ENCODE peak calls at places on chromosomes 16 and 17, in nine cellular contexts. Q is AG09319; I is adrenal gland; V is AML-193; H is T-helper 9 cell; E is stimulated activated CD8-positive, alpha-beta memory T cell treated with anti-CD3 and anti-CD28 coated beads, Interleukin-7, amount 100 ng/mL, for 48 hours; C is progenitor cell of endocrine pancreas; U is CD8-positive, alpha-beta memory T cell; P is MV-4-11. R is an unnamed sample.

GRCh38 chr17:76146053-76146875 is 5.2 kb upstream of the FOXJ1 start:
- DNase-seq in P (no peak), Q (no peak), V (no peak), U (no peak), C (no peak), E (no peak), H (no peak), I (no peak), R (no peak)

GRCh38 chr16:49189286-49189685 is 92.4 kb downstream of the CBLN1 start:
- DNase-seq in I (no peak), V (no peak), P (no peak), H (no peak), U (no peak), E (no peak), C (no peak), Q (no peak), R (no peak)

GRCh38 chr17:78227455-78227916 is 3.9 kb upstream of the TMEM235 start:
- DNase-seq in V (no peak), Q (no peak), C (no peak), H (no peak), I (no peak), E (no peak), P (peak), U (no peak), R (no peak)

GRCh38 chr16:1019934-1020305 is 38.4 kb downstream of the SOX8 start:
- DNase-seq in I (no peak), U (no peak), Q (no peak), P (no peak), C (no peak), V (no peak), E (no peak), H (no peak), R (no peak)

GRCh38 chr16:19283637-19284036 is 1.9 kb upstream of the CLEC19A start:
- DNase-seq in U (no peak), C (no peak), V (no peak), I (no peak), Q (no peak), E (no peak), P (no peak), H (no peak), R (no peak)

GRCh38 chr16:89815639-89816348 is 653 bp downstream of the FANCA start:
- DNase-seq in Q (no peak), P (peak), V (peak), H (no peak), I (no peak), E (no peak), C (no peak), U (no peak), R (no peak)

GRCh38 chr17:71338396-71338795 is 782.4 kb upstream of the SOX9 start:
- DNase-seq in U (no peak), C (no peak), I (no peak), Q (peak), H (no peak), P (peak), E (no peak), V (no peak), R (no peak)

GRCh38 chr16:49912688-49913087 is 56.8 kb upstream of the ZNF423 start:
- DNase-seq in P (no peak), E (no peak), H (no peak), U (no peak), C (no peak), I (no peak), Q (no peak), V (no peak), R (no peak)

GRCh38 chr17:82848022-82848592 is 8.3 kb upstream of the ZNF750 start:
- DNase-seq in P (no peak), Q (no peak), U (peak), H (peak), V (no peak), C (no peak), E (no peak), I (no peak), R (no peak)

GRCh38 chr16:695355-696089 is 5.3 kb upstream of the WDR24 start:
- DNase-seq in E (no peak), Q (no peak), V (no peak), I (peak), H (peak), C (no peak), U (peak), P (no peak), R (no peak)

GRCh38 chr17:77332981-77333685 is 192.4 kb downstream of the SEC14L1 start:
- DNase-seq in E (no peak), V (no peak), H (no peak), C (no peak), U (no peak), P (peak), Q (peak), I (peak), R (no peak)

GRCh38 chr17:79707931-79708891 is 22.5 kb upstream of the ENPP7 start:
- DNase-seq in C (peak), U (peak), P (no peak), H (peak), Q (no peak), E (no peak), I (peak), V (peak), R (peak)

GRCh38 chr17:83192161-83192788 is 112.9 kb downstream of the METRNL start:
- DNase-seq in Q (no peak), H (no peak), C (no peak), U (no peak), V (no peak), P (no peak), E (no peak), I (peak), R (no peak)

GRCh38 chr17:68909066-68909465 is 46.1 kb downstream of the ABCA8 start:
- DNase-seq in Q (peak), U (no peak), H (no peak), E (no peak), P (peak), V (peak), C (no peak), I (peak), R (no peak)

GRCh38 chr16:4323071-4323844 is 7.4 kb downstream of the GLIS2 start:
- DNase-seq in U (no peak), H (no peak), C (no peak), V (no peak), I (peak), E (no peak), Q (no peak), P (no peak), R (no peak)

GRCh38 chr16:8623634-8624033 is 2.1 kb downstream of the METTL22 start:
- DNase-seq in C (no peak), P (no peak), I (no peak), V (no peak), H (no peak), Q (no peak), E (no peak), U (no peak), R (no peak)

GRCh38 chr17:50649042-50649908 is 14.6 kb downstream of the ABCC3 start:
- DNase-seq in C (no peak), V (no peak), H (no peak), P (no peak), U (no peak), I (no peak), Q (no peak), E (no peak), R (no peak)

GRCh38 chr17:41437769-41438168 is 3.0 kb downstream of the KRT38 start:
- DNase-seq in I (no peak), Q (no peak), V (no peak), H (no peak), E (no peak), C (no peak), U (no peak), P (no peak), R (no peak)

GRCh38 chr16:65070831-65071230 is 51.0 kb downstream of the CDH11 start:
- DNase-seq in V (no peak), I (peak), E (no peak), C (no peak), U (no peak), H (no peak), P (no peak), Q (peak), R (peak)

GRCh38 chr16:11405331-11406176 is 60.3 kb downstream of the RMI2 start:
- DNase-seq in C (no peak), E (no peak), I (peak), H (peak), P (peak), V (peak), Q (no peak), U (peak), R (peak)

GRCh38 chr16:68460067-68460466 is 11.8 kb upstream of the SMPD3 start:
- DNase-seq in I (no peak), E (no peak), V (no peak), U (no peak), H (no peak), Q (no peak), C (no peak), P (no peak), R (no peak)

GRCh38 chr17:29124135-29124930 is 55.9 kb downstream of the MYO18A start:
- DNase-seq in I (peak), H (no peak), Q (no peak), P (peak), U (no peak), C (no peak), E (no peak), V (peak), R (peak)

GRCh38 chr16:84294196-84295142 is at the start of gene WFDC1:
- DNase-seq in E (no peak), V (no peak), C (no peak), Q (no peak), H (no peak), P (no peak), U (no peak), I (peak), R (no peak)

GRCh38 chr17:36850794-36851193 is 86.5 kb upstream of the LHX1 start:
- DNase-seq in C (no peak), H (no peak), P (peak), V (no peak), Q (no peak), I (no peak), E (no peak), U (no peak), R (no peak)

GRCh38 chr16:67857547-67858233 is 10.2 kb upstream of the CENPT start:
- DNase-seq in I (peak), V (no peak), P (peak), C (no peak), U (peak), E (no peak), Q (peak), H (no peak), R (no peak)

GRCh38 chr16:3698941-3699340 is 18.4 kb downstream of the TRAP1 start:
- DNase-seq in E (no peak), Q (no peak), I (no peak), V (no peak), C (no peak), U (no peak), P (peak), H (no peak), R (no peak)

GRCh38 chr16:50857881-50858280 is 116.0 kb downstream of the CYLD start:
- DNase-seq in U (no peak), E (no peak), C (no peak), P (no peak), V (no peak), H (no peak), I (no peak), Q (no peak), R (no peak)

GRCh38 chr17:38606646-38607611 is 1.2 kb upstream of the SRCIN1 start:
- DNase-seq in U (no peak), I (no peak), E (no peak), P (no peak), H (no peak), C (no peak), Q (no peak), V (no peak), R (no peak)

GRCh38 chr16:23505180-23505665 is 5.1 kb downstream of the GGA2 start:
- DNase-seq in U (no peak), H (no peak), E (no peak), V (no peak), I (no peak), Q (no peak), C (no peak), P (no peak), R (no peak)

GRCh38 chr17:4565209-4566141 is 5.1 kb upstream of the GGT6 start:
- DNase-seq in Q (peak), V (peak), P (peak), U (peak), I (peak), E (no peak), H (peak), C (peak), R (peak)

GRCh38 chr17:19513897-19514488 is 19.7 kb upstream of the SLC47A1 start:
- DNase-seq in U (peak), C (peak), I (peak), Q (peak), V (peak), H (peak), P (peak), E (no peak), R (peak)

GRCh38 chr16:77443834-77444460 is 9.1 kb upstream of the ADAMTS18 start:
- DNase-seq in Q (no peak), U (no peak), E (no peak), P (no peak), H (no peak), V (no peak), C (no peak), I (no peak), R (no peak)

GRCh38 chr16:1991135-1991551 is 1.4 kb downstream of the SYNGR3 start:
- DNase-seq in V (no peak), C (no peak), U (peak), Q (no peak), H (peak), E (no peak), P (no peak), I (peak), R (no peak)

GRCh38 chr17:5378566-5379207 is 40.8 kb downstream of the NUP88 start:
- DNase-seq in U (no peak), H (no peak), Q (no peak), V (no peak), P (peak), C (no peak), E (no peak), I (no peak), R (no peak)

R was measured in neural crest cell.